ENCODE peak calls at places on chromosome 9, in eight cellular contexts. N is uterus, G is stomach, C is fibroblast of villous mesenchyme, O is upper lobe of right lung, E is prostate gland, B is body of pancreas, T is IMR-90. P is an unnamed sample.

GRCh38 chr9:104881991-104882555 is 45.9 kb downstream of the ABCA1 start:
- DNase-seq in G (no peak), N (no peak), E (no peak), T (no peak), B (no peak), C (no peak), O (no peak), P (peak)

GRCh38 chr9:137372693-137373610 is 50.0 kb downstream of the EXD3 start:
- DNase-seq in G (no peak), T (no peak), N (no peak), B (peak), O (no peak), C (no peak), E (no peak), P (no peak)

GRCh38 chr9:121398374-121398773 is 28.3 kb upstream of the STOM start:
- DNase-seq in E (peak), B (no peak), N (no peak), O (no peak), C (peak), G (no peak), T (peak), P (peak)

GRCh38 chr9:99135498-99135897 is 30.6 kb downstream of the TGFBR1 start:
- DNase-seq in O (no peak), G (no peak), B (no peak), E (no peak), T (no peak), C (no peak), N (no peak), P (no peak)

GRCh38 chr9:135951889-135952663 is 9.1 kb downstream of the UBAC1 start:
- DNase-seq in C (peak), N (no peak), O (no peak), G (peak), E (peak), T (peak), B (no peak), P (no peak)

GRCh38 chr9:137048655-137049543 is 2.9 kb upstream of the NPDC1 start:
- DNase-seq in B (peak), T (no peak), C (no peak), O (no peak), N (no peak), E (peak), G (no peak), P (no peak)

GRCh38 chr9:136623016-136623848 is 39.5 kb upstream of the EGFL7 start:
- DNase-seq in C (no peak), T (no peak), O (no peak), G (no peak), E (no peak), N (no peak), B (no peak), P (no peak)

GRCh38 chr9:83596899-83597504 is 25.9 kb upstream of the IDNK start:
- DNase-seq in T (no peak), C (peak), O (no peak), G (no peak), B (peak), E (no peak), N (no peak), P (peak)

GRCh38 chr9:97853844-97854695 is 1.0 kb downstream of the FOXE1 start:
- DNase-seq in E (no peak), N (no peak), O (peak), G (no peak), B (no peak), T (peak), C (peak), P (no peak)

GRCh38 chr9:13139641-13140171 is 139.8 kb downstream of the MPDZ start:
- DNase-seq in O (no peak), G (no peak), C (peak), T (peak), N (no peak), E (no peak), B (no peak), P (peak)

GRCh38 chr9:128555180-128555721 is 2.9 kb downstream of the SPTAN1 start:
- DNase-seq in B (peak), O (no peak), G (no peak), C (peak), E (no peak), T (peak), N (peak), P (peak)

GRCh38 chr9:14439555-14439954 is 125.6 kb upstream of the NFIB start:
- DNase-seq in G (no peak), O (no peak), E (no peak), N (no peak), B (no peak), C (no peak), T (no peak), P (no peak)

GRCh38 chr9:17905356-17906203 is 326.7 kb downstream of the SH3GL2 start:
- DNase-seq in O (no peak), G (no peak), E (no peak), N (peak), B (no peak), T (no peak), C (no peak), P (no peak)

GRCh38 chr9:76371901-76372300 is 22.3 kb downstream of the RFK start:
- DNase-seq in O (no peak), E (no peak), T (peak), B (no peak), N (no peak), G (no peak), C (peak), P (peak)

GRCh38 chr9:10701906-10702305 is 89.1 kb upstream of the PTPRD start:
- DNase-seq in N (no peak), T (no peak), B (no peak), G (no peak), E (no peak), O (no peak), C (no peak), P (no peak)

GRCh38 chr9:131178382-131178781 is 53.0 kb downstream of the NUP214 start:
- DNase-seq in B (peak), O (peak), N (peak), G (peak), T (peak), C (peak), E (peak), P (peak)

GRCh38 chr9:71368157-71368556 is 246.7 kb upstream of the TRPM3 start:
- DNase-seq in E (peak), B (peak), T (no peak), C (no peak), G (no peak), N (no peak), O (no peak), P (no peak)

GRCh38 chr9:86079421-86080111 is 19.8 kb downstream of the GOLM1 start:
- DNase-seq in B (no peak), N (peak), G (peak), C (peak), O (no peak), T (no peak), E (no peak), P (peak)

GRCh38 chr9:125634040-125634717 is 72.8 kb downstream of the MAPKAP1 start:
- DNase-seq in E (no peak), T (peak), C (peak), B (no peak), N (no peak), G (no peak), O (no peak), P (no peak)

GRCh38 chr9:73441890-73442818 is 290.5 kb downstream of the ANXA1 start:
- DNase-seq in O (no peak), N (no peak), B (no peak), C (peak), E (no peak), G (no peak), T (no peak), P (no peak)

GRCh38 chr9:77839459-77840140 is 191.5 kb upstream of the GNA14 start:
- DNase-seq in O (no peak), B (no peak), T (peak), C (peak), G (no peak), E (no peak), N (no peak), P (peak)

GRCh38 chr9:129281506-129282145 is 103.6 kb upstream of the IER5L start:
- DNase-seq in B (no peak), T (no peak), G (no peak), N (no peak), E (no peak), O (peak), C (no peak), P (no peak)

GRCh38 chr9:136363606-136364368 is at the start of gene DNLZ:
- DNase-seq in G (peak), O (peak), C (peak), E (peak), T (peak), B (peak), N (peak), P (peak)

GRCh38 chr9:116389546-116390305 is 236.1 kb downstream of the PAPPA start:
- DNase-seq in E (no peak), G (no peak), C (no peak), T (no peak), N (no peak), O (no peak), B (no peak), P (no peak)

GRCh38 chr9:35226685-35227084 is 64.9 kb downstream of the UNC13B start:
- DNase-seq in B (no peak), G (no peak), C (no peak), N (no peak), O (no peak), T (no peak), E (no peak), P (no peak)

GRCh38 chr9:118786877-118787276 is 582.4 kb downstream of the BRINP1 start:
- DNase-seq in C (no peak), G (no peak), T (no peak), N (no peak), O (no peak), E (no peak), B (no peak), P (no peak)

GRCh38 chr9:133915534-133916158 is 76.5 kb downstream of the VAV2 start:
- DNase-seq in T (no peak), N (no peak), B (no peak), O (no peak), G (no peak), E (no peak), C (no peak), P (no peak)

GRCh38 chr9:28234899-28235277 is 661.6 kb upstream of the C9orf72 start:
- DNase-seq in B (no peak), C (peak), G (no peak), E (no peak), T (peak), N (no peak), O (no peak), P (peak)

GRCh38 chr9:13904746-13905145 is 409.2 kb downstream of the NFIB start:
- DNase-seq in O (no peak), B (no peak), N (no peak), E (no peak), T (no peak), G (no peak), C (no peak), P (peak)

GRCh38 chr9:35482071-35482470 is 7.8 kb upstream of the RUSC2 start:
- DNase-seq in T (peak), O (no peak), B (no peak), E (no peak), N (no peak), G (no peak), C (no peak), P (peak)

GRCh38 chr9:138060881-138061280 is 183.3 kb downstream of the CACNA1B start:
- DNase-seq in G (no peak), T (no peak), O (peak), C (no peak), B (no peak), N (no peak), E (no peak), P (no peak)

GRCh38 chr9:89603629-89604462 is 966 bp upstream of the GADD45G start:
- DNase-seq in N (peak), E (peak), G (peak), B (peak), T (peak), C (peak), O (peak), P (peak)

GRCh38 chr9:78236511-78236950 is 656 bp downstream of the CEP78 start:
- DNase-seq in B (no peak), E (no peak), C (no peak), G (no peak), T (no peak), N (peak), O (no peak), P (no peak)

GRCh38 chr9:36112516-36112915 is 24.0 kb upstream of the GLIPR2 start:
- DNase-seq in B (no peak), T (no peak), N (no peak), C (no peak), O (no peak), E (no peak), G (no peak), P (no peak)

GRCh38 chr9:2427016-2427891 is 194.3 kb upstream of the VLDLR start:
- DNase-seq in T (no peak), O (peak), B (peak), E (no peak), G (peak), N (no peak), C (no peak), P (no peak)

GRCh38 chr9:25724424-25724823 is 46.2 kb upstream of the TUSC1 start:
- DNase-seq in C (no peak), T (peak), N (no peak), O (no peak), E (no peak), G (no peak), B (no peak), P (peak)

GRCh38 chr9:80650964-80651555 is 1038.3 kb downstream of the TLE1 start:
- DNase-seq in B (no peak), O (no peak), G (no peak), T (peak), E (no peak), N (no peak), C (peak), P (peak)

GRCh38 chr9:91421022-91421765 is 2.4 kb downstream of the NFIL3 start:
- DNase-seq in B (peak), T (peak), E (peak), G (no peak), N (peak), O (peak), C (peak), P (peak)
- TF ChIP-seq CTCF in B (no peak), T (peak), E (peak), G (no peak), N (peak), O (peak), C (peak), P (peak)

GRCh38 chr9:103681435-103681834 is 412.7 kb upstream of the SMC2 start:
- DNase-seq in B (no peak), G (no peak), T (no peak), O (no peak), N (no peak), E (no peak), C (no peak), P (no peak)
- H3K4me3 ChIP-seq in B (no peak), G (no peak), T (no peak), O (no peak), N (no peak), E (no peak), C (no peak), P (no peak)

DNA sequence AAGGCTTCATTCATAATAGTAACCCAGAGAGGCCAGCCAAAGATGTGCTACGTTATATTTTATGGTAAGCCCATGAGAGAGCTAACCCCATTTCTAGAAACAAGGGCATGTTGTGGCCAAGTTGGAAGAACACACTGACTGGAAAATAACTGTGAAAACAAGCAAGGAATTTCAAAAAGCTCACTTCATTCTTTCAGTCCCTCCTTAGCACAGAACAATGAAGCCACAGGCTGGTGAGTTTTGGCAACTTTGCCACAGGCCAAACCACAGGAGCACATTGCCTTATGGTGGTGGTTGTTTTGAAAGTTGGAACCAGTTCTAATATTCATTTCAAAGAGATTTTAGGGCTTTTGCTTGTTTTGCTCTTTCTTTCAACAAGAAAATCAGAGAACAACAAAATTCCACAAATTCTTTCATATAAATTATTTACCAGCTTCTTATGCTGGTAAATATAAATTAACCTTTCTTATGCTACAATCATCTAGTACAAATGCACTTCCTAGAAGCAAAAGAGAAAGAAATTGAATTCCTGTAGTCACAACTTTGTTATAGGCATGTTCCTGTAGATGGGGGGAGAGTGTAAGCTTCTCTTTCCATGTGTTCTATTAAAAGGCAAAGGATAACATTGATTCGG is 225.4 kb upstream of the RFX3 start:
- DNase-seq in B (no peak), N (no peak), G (no peak), T (peak), C (peak), E (peak), O (no peak), P (peak)
- TF ChIP-seq CTCF in B (no peak), N (no peak), G (no peak), T (no peak), C (no peak), E (no peak), O (no peak), P (peak)

GRCh38 chr9:122814545-122814944 is 13.8 kb downstream of the PDCL start:
- DNase-seq in T (no peak), G (no peak), B (no peak), O (no peak), N (no peak), C (no peak), E (no peak), P (no peak)

GRCh38 chr9:122819326-122819725 is 9.1 kb downstream of the PDCL start:
- DNase-seq in N (no peak), C (peak), O (no peak), G (no peak), E (no peak), T (peak), B (no peak), P (no peak)

GRCh38 chr9:122815544-122815943 is 12.8 kb downstream of the PDCL start:
- DNase-seq in C (no peak), O (no peak), N (no peak), T (no peak), G (no peak), B (no peak), E (no peak), P (no peak)

GRCh38 chr9:122812736-122813135 is 12.8 kb downstream of the OR1K1 start:
- DNase-seq in E (no peak), T (no peak), G (no peak), N (no peak), B (no peak), O (no peak), C (no peak), P (no peak)

GRCh38 chr9:122816163-122816867 is 12.1 kb downstream of the PDCL start:
- DNase-seq in T (no peak), B (peak), N (peak), O (no peak), E (no peak), G (no peak), C (no peak), P (no peak)
- H3K4me3 ChIP-seq in T (no peak), B (no peak), N (no peak), O (no peak), E (no peak), G (no peak), C (no peak), P (no peak)

GRCh38 chr9:127244609-127245601 is 19.7 kb upstream of the GARNL3 start:
- DNase-seq in T (peak), E (peak), O (peak), C (peak), B (peak), G (peak), N (peak), P (peak)
- TF ChIP-seq CTCF in T (no peak), E (no peak), O (no peak), C (no peak), B (no peak), G (no peak), N (no peak), P (no peak)

GRCh38 chr9:110202232-110202631 is 5.7 kb downstream of the C9orf152 start:
- DNase-seq in C (no peak), N (no peak), O (no peak), G (no peak), E (no peak), B (no peak), T (no peak), P (no peak)

GRCh38 chr9:110208031-110208430 is at the start of gene C9orf152:
- DNase-seq in N (no peak), C (no peak), E (peak), B (peak), O (peak), G (peak), T (no peak), P (no peak)

GRCh38 chr9:110207071-110207923 is 662 bp downstream of the C9orf152 start:
- DNase-seq in T (no peak), C (no peak), E (peak), G (peak), N (no peak), O (peak), B (peak), P (no peak)

DNA sequence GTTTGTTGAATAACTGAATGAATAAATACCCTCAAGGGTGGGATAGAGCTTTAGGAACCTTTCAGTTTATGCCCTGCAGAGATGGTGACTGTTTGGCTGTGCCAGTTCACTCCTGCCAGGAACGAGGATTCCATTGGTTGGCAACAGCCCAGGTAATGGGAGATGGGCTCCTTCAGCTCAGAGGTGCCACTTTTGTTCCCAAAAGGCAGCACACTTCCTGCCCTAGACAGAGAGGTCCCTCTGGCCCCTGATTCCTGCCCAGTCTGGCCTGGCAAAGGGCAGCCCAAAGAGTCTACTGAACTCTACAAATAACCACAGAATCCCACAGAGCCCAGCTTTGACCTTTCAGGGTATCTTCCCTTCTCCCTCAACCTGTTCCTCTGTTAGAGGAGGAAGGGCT is 1.6 kb downstream of the C9orf152 start:
- DNase-seq in T (no peak), C (no peak), G (peak), O (no peak), N (no peak), E (peak), B (no peak), P (no peak)
- H3K4me3 ChIP-seq in T (no peak), C (no peak), G (peak), O (peak), N (no peak), E (peak), B (no peak), P (no peak)

P was measured in fibroblast of the aortic adventitia.